ENCODE peak calls at places on chromosome 10, in ten cellular contexts. Q is HCT116; L is aorta; A is naive thymus-derived CD4-positive, alpha-beta T cell; V is body of pancreas; W is right cardiac atrium; B is gastrocnemius medialis; N is CD4-positive, CD25-positive, alpha-beta regulatory T cell; X is heart left ventricle; P is PC-3. Y is an unnamed sample.

GRCh38 chr10:93468532-93469213 is 13.5 kb downstream of the MYOF start:
- ATAC-seq in Q (peak), L (no peak), A (no peak), V (no peak), W (no peak), B (no peak), N (no peak), X (no peak), P (peak), Y (no peak)

GRCh38 chr10:74451127-74451829 is 300.3 kb downstream of the ADK start:
- ATAC-seq in Q (no peak), L (no peak), A (no peak), V (no peak), W (no peak), B (no peak), N (no peak), X (no peak), P (peak), Y (no peak)

GRCh38 chr10:35643151-35643975 is 1.3 kb upstream of the FZD8 start:
- ATAC-seq in Q (no peak), L (peak), A (no peak), V (peak), W (peak), B (peak), N (no peak), X (peak), P (peak), Y (peak)

GRCh38 chr10:88028654-88029053 is 165.2 kb downstream of the PTEN start:
- ATAC-seq in Q (peak), L (no peak), A (peak), V (peak), W (no peak), B (no peak), N (peak), X (no peak), P (no peak), Y (no peak)

GRCh38 chr10:130986828-130987227 is 324.7 kb downstream of the TCERG1L start:
- ATAC-seq in Q (no peak), L (no peak), A (no peak), V (no peak), W (no peak), B (no peak), N (no peak), X (no peak), P (no peak), Y (no peak)

GRCh38 chr10:28595618-28596017 is 62.7 kb downstream of the WAC start:
- ATAC-seq in Q (no peak), L (no peak), A (no peak), V (no peak), W (peak), B (no peak), N (no peak), X (peak), P (no peak), Y (no peak)

GRCh38 chr10:119849031-119849789 is 23.4 kb downstream of the MCMBP start:
- ATAC-seq in Q (no peak), L (no peak), A (no peak), V (no peak), W (no peak), B (no peak), N (no peak), X (no peak), P (no peak), Y (no peak)

GRCh38 chr10:52143338-52143737 is 170.7 kb upstream of the DKK1 start:
- ATAC-seq in Q (no peak), L (no peak), A (no peak), V (no peak), W (no peak), B (no peak), N (no peak), X (no peak), P (no peak), Y (no peak)

GRCh38 chr10:84329986-84330651 is 1.7 kb downstream of the CCSER2 start:
- ATAC-seq in Q (no peak), L (no peak), A (peak), V (no peak), W (no peak), B (no peak), N (peak), X (no peak), P (no peak), Y (no peak)

GRCh38 chr10:21203473-21204107 is 306.5 kb upstream of the NEBL start:
- ATAC-seq in Q (no peak), L (no peak), A (no peak), V (no peak), W (peak), B (no peak), N (no peak), X (peak), P (no peak), Y (no peak)

GRCh38 chr10:21732067-21732772 is 198.2 kb downstream of the MLLT10 start:
- ATAC-seq in Q (peak), L (peak), A (peak), V (peak), W (peak), B (peak), N (no peak), X (peak), P (peak), Y (peak)

GRCh38 chr10:107264742-107265141 is 100.2 kb upstream of the SORCS1 start:
- ATAC-seq in Q (no peak), L (no peak), A (no peak), V (no peak), W (no peak), B (no peak), N (no peak), X (no peak), P (no peak), Y (no peak)

GRCh38 chr10:132359305-132360040 is 27.5 kb downstream of the LRRC27 start:
- ATAC-seq in Q (no peak), L (no peak), A (no peak), V (no peak), W (peak), B (peak), N (no peak), X (no peak), P (no peak), Y (no peak)

GRCh38 chr10:25743832-25744231 is 190.2 kb upstream of the MYO3A start:
- ATAC-seq in Q (no peak), L (no peak), A (no peak), V (no peak), W (no peak), B (no peak), N (no peak), X (no peak), P (no peak), Y (no peak)

GRCh38 chr10:22427101-22427500 is 81.8 kb downstream of the SPAG6 start:
- ATAC-seq in Q (peak), L (no peak), A (no peak), V (no peak), W (no peak), B (no peak), N (no peak), X (no peak), P (peak), Y (no peak)

GRCh38 chr10:62112325-62112724 is 156.3 kb downstream of the RTKN2 start:
- ATAC-seq in Q (no peak), L (no peak), A (no peak), V (no peak), W (no peak), B (no peak), N (no peak), X (no peak), P (peak), Y (no peak)

GRCh38 chr10:126065751-126066150 is 169.4 kb downstream of the FANK1 start:
- ATAC-seq in Q (no peak), L (no peak), A (no peak), V (no peak), W (no peak), B (no peak), N (no peak), X (no peak), P (no peak), Y (no peak)

GRCh38 chr10:53005612-53006325 is 233.2 kb upstream of the MBL2 start:
- ATAC-seq in Q (no peak), L (no peak), A (no peak), V (no peak), W (no peak), B (no peak), N (no peak), X (no peak), P (no peak), Y (no peak)

GRCh38 chr10:52653510-52653909 is 119.1 kb downstream of the MBL2 start:
- ATAC-seq in Q (no peak), L (no peak), A (no peak), V (no peak), W (peak), B (peak), N (no peak), X (peak), P (peak), Y (no peak)

GRCh38 chr10:24193330-24193729 is 15.6 kb upstream of the KIAA1217 start:
- ATAC-seq in Q (no peak), L (no peak), A (no peak), V (no peak), W (no peak), B (no peak), N (no peak), X (no peak), P (no peak), Y (no peak)

GRCh38 chr10:43001427-43001795 is 75.5 kb upstream of the RET start:
- ATAC-seq in Q (no peak), L (no peak), A (no peak), V (no peak), W (no peak), B (no peak), N (no peak), X (no peak), P (no peak), Y (no peak)

GRCh38 chr10:73889014-73889413 is 14.7 kb upstream of the CAMK2G start:
- ATAC-seq in Q (peak), L (peak), A (peak), V (peak), W (peak), B (no peak), N (peak), X (peak), P (peak), Y (no peak)

GRCh38 chr10:129532838-129533237 is 65.8 kb downstream of the MGMT start:
- ATAC-seq in Q (no peak), L (peak), A (no peak), V (no peak), W (peak), B (peak), N (no peak), X (peak), P (no peak), Y (peak)

GRCh38 chr10:112510384-112510783 is 63.4 kb downstream of the VTI1A start:
- ATAC-seq in Q (no peak), L (no peak), A (no peak), V (no peak), W (no peak), B (no peak), N (no peak), X (no peak), P (no peak), Y (no peak)

GRCh38 chr10:94282369-94282768 is 80.4 kb downstream of the NOC3L start:
- ATAC-seq in Q (no peak), L (no peak), A (no peak), V (no peak), W (no peak), B (no peak), N (no peak), X (no peak), P (peak), Y (no peak)

GRCh38 chr10:119306514-119306951 is 99.2 kb downstream of the GRK5 start:
- ATAC-seq in Q (peak), L (peak), A (peak), V (no peak), W (no peak), B (no peak), N (peak), X (peak), P (peak), Y (peak)

GRCh38 chr10:59808896-59809643 is 55.8 kb upstream of the MRLN start:
- ATAC-seq in Q (peak), L (peak), A (peak), V (peak), W (peak), B (peak), N (peak), X (peak), P (peak), Y (no peak)

GRCh38 chr10:46787321-46787615 is 124.0 kb upstream of the PTPN20 start:
- ATAC-seq in Q (peak), L (peak), A (peak), V (peak), W (peak), B (peak), N (peak), X (peak), P (peak), Y (peak)

GRCh38 chr10:33145451-33146188 is 187.6 kb upstream of the ITGB1 start:
- ATAC-seq in Q (peak), L (no peak), A (no peak), V (peak), W (no peak), B (no peak), N (no peak), X (no peak), P (no peak), Y (no peak)

GRCh38 chr10:70514591-70514990 is 36.0 kb downstream of the PALD1 start:
- ATAC-seq in Q (no peak), L (no peak), A (no peak), V (no peak), W (no peak), B (no peak), N (no peak), X (no peak), P (no peak), Y (no peak)

GRCh38 chr10:25113231-25114035 is 61.4 kb upstream of the GPR158 start:
- ATAC-seq in Q (peak), L (peak), A (no peak), V (peak), W (peak), B (peak), N (no peak), X (peak), P (peak), Y (peak)

GRCh38 chr10:11012880-11013279 is 4.8 kb upstream of the CELF2 start:
- ATAC-seq in Q (no peak), L (no peak), A (no peak), V (no peak), W (no peak), B (peak), N (no peak), X (peak), P (no peak), Y (no peak)

GRCh38 chr10:35642793-35643114 is 658 bp upstream of the FZD8 start:
- ATAC-seq in Q (no peak), L (peak), A (no peak), V (no peak), W (peak), B (peak), N (no peak), X (no peak), P (peak), Y (no peak)

GRCh38 chr10:19843487-19843886 is 27.3 kb downstream of the PLXDC2 start:
- ATAC-seq in Q (no peak), L (no peak), A (no peak), V (no peak), W (no peak), B (no peak), N (no peak), X (no peak), P (no peak), Y (no peak)

GRCh38 chr10:14844948-14845347 is 6.8 kb downstream of the HSPA14 start:
- ATAC-seq in Q (no peak), L (no peak), A (no peak), V (no peak), W (no peak), B (no peak), N (no peak), X (no peak), P (no peak), Y (no peak)

DNA sequence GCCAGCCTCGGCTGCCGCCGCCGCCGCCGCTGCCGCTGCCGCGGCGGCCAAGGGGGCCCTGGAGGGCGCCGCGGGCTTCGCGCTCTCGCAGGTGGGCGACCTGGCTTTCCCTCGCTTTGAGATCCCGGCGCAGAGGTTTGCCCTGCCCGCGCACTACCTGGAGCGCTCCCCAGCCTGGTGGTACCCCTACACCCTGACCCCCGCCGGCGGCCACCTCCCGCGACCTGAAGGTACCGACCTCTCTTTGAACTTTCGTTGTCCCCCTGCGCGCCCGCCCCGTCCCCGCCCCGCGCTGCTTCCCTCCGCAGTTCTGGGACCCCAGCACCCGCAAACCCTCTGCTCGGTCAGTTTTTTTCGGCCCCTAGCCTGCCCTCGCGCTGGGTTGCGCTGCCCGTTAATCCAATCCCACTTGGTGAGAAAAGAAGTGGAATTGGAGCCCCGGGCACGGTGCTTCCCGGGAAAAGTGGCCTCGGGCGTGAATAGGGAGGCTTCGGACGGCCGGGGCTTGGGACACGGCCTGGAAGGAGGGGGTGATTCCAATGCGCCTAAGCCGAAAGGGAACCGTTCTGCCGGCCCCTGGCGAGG is 543 bp downstream of the HMX3 start:
- ATAC-seq in Q (no peak), L (no peak), A (no peak), V (no peak), W (no peak), B (no peak), N (no peak), X (no peak), P (no peak), Y (no peak)
- H3K4me3 ChIP-seq in Q (no peak), L (no peak), A (no peak), V (no peak), W (peak), B (peak), N (no peak), X (peak), P (peak), Y (peak)

DNA sequence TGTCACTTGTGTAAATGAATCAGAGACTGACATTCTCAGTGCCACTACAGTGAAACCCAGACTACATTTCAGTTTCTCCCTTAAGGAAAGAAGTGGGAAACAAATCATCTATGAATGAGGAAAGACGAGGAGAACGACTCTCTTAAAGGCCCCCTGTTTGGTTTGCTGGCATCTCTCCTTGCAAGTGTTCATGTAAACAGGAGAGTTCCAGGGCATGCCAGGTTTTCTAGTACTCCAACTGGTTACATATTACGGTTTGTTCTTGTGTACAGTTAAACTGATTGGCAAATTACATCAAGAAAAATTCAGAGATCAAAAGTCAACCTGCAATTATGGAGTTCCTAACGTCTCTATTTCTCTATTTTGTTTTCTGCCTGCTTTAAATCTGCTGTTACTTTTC is 654.7 kb downstream of the SH2D4B start:
- ATAC-seq in Q (no peak), L (no peak), A (no peak), V (no peak), W (no peak), B (no peak), N (no peak), X (no peak), P (no peak), Y (no peak)
- H3K27ac ChIP-seq in Q (no peak), L (no peak), A (no peak), V (no peak), W (no peak), B (no peak), N (no peak), X (no peak), P (no peak), Y (no peak)

GRCh38 chr10:17188644-17189172 is 12.8 kb downstream of the TRDMT1 start:
- ATAC-seq in Q (no peak), L (no peak), A (no peak), V (no peak), W (no peak), B (no peak), N (no peak), X (no peak), P (no peak), Y (no peak)
- H3K4me3 ChIP-seq in Q (no peak), L (no peak), A (no peak), V (no peak), W (no peak), B (no peak), N (no peak), X (no peak), P (no peak), Y (no peak)

DNA sequence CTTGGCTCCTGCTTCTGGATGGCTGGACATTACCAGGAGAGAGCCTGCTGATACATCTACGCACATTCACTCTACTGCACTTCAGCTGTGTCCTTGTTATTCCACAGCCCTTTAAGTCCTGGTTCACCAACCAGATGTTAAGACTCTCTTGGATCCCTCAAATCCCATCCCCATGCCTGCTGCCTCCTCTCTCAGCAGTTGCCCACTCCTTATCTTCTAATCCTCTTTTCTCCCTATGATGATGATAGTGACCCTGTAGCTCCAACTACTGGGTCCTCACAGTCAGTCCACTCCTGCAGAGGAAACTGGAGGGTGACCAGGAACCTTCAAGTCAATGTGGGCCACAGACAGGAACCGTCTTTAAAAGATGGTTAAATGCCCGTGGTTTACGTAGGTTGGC is 96.3 kb upstream of the PDCD4 start:
- ATAC-seq in Q (peak), L (no peak), A (no peak), V (no peak), W (no peak), B (no peak), N (no peak), X (no peak), P (peak), Y (no peak)
- H3K27ac ChIP-seq in Q (peak), L (no peak), A (no peak), V (no peak), W (peak), B (peak), N (no peak), X (no peak), P (peak), Y (no peak)

GRCh38 chr10:30963994-30964930 is 67.4 kb downstream of the ZNF438 start:
- ATAC-seq in Q (no peak), L (no peak), A (no peak), V (no peak), W (no peak), B (no peak), N (peak), X (peak), P (no peak), Y (no peak)

DNA sequence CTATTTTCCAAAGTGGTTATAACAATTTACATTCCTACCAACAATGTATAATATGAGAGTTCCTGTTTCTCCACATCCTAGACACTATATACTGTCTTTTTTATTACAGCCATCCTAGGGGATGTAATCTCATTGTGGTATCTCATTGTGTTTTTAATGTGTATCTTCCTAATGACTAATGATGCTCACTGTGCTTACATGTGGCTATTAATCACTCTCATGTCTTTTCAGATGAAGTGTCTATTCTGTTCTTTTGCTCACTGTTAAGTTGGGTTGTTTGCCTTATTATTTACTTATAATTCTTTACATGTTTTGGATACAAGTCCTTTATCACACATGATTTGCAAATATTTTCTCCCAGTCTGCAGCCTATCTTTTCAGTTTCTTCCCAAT is 71.8 kb downstream of the ZNF438 start:
- ATAC-seq in Q (no peak), L (no peak), A (no peak), V (no peak), W (no peak), B (no peak), N (no peak), X (no peak), P (peak), Y (no peak)
- H3K4me3 ChIP-seq in Q (no peak), L (no peak), A (no peak), V (no peak), W (no peak), B (no peak), N (no peak), X (no peak), P (no peak), Y (no peak)

DNA sequence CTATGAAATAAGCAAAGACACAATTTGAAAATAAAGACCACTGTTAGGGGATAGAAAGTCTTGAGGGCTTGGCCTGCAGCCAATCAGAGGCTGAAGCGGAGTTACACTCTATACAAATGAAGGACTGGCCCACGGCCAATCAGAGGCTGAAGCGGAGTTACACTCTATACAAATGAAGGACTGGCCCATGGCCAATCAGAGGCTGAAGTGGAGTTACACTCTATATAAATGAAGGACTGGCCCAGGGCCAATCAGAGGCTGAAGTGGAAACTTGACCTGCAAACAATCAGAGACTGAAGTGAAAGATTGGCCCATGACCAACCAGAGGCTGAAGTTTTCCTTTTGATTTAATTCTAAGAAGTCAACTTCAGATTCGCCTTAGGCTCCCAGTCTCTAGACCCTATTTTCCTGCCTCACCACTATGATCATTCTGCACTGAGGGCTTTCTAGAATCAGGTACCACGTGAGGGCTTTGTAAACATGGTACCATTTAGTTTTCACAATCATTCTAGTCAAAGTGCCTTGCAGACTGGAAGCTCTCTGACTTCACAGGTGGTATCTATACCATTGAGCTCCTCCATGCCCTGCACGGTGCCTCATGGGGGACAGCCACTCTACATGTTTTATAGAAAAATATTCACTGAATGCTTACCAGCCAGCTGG is 106.6 kb downstream of the ABLIM1 start:
- ATAC-seq in Q (no peak), L (peak), A (no peak), V (peak), W (peak), B (no peak), N (no peak), X (peak), P (no peak), Y (no peak)
- H3K27ac ChIP-seq in Q (no peak), L (no peak), A (no peak), V (peak), W (peak), B (peak), N (no peak), X (peak), P (no peak), Y (peak)